ENCODE peak calls at places on chromosomes 13 and 19, in ten cellular contexts. S is DND-41, P is fibroblast of villous mesenchyme, C is AG04450, L is left lung, J is Peyer's patch, K is tibial artery, A is mesenchymal stem cell, O is heart right ventricle, D is right cardiac atrium. W is an unnamed sample.

GRCh38 chr13:27401210-27401609 is 23.2 kb upstream of the GTF3A start:
- DNase-seq in D (peak), O (peak), K (peak), C (no peak), S (no peak), J (peak), L (no peak), P (no peak), A (no peak), W (peak)

GRCh38 chr19:49447485-49448431 is 3.9 kb downstream of the PIH1D1 start:
- DNase-seq in L (no peak), J (no peak), P (peak), D (peak), C (no peak), A (no peak), S (peak), O (peak), K (no peak), W (peak)

GRCh38 chr13:41139296-41139966 is 6.8 kb upstream of the KBTBD6 start:
- DNase-seq in D (no peak), C (peak), L (no peak), O (no peak), A (no peak), K (no peak), S (no peak), J (no peak), P (peak), W (no peak)

GRCh38 chr13:26324867-26325266 is 70.9 kb downstream of the CDK8 start:
- DNase-seq in J (no peak), S (no peak), O (no peak), A (no peak), D (no peak), P (no peak), K (no peak), L (no peak), C (no peak), W (no peak)

GRCh38 chr13:113653264-113654174 is 4.5 kb downstream of the ATP4B start:
- DNase-seq in P (no peak), O (no peak), K (no peak), D (no peak), S (no peak), A (no peak), L (peak), J (no peak), C (no peak), W (no peak)

GRCh38 chr13:108807841-108808240 is 178.4 kb downstream of the MYO16 start:
- DNase-seq in P (no peak), J (no peak), D (no peak), O (no peak), A (no peak), S (no peak), K (no peak), C (no peak), L (no peak), W (no peak)

GRCh38 chr19:51644636-51645271 is 1.9 kb downstream of the SIGLEC14 start:
- DNase-seq in C (no peak), L (no peak), J (no peak), K (no peak), D (no peak), O (no peak), S (no peak), A (no peak), P (no peak), W (peak)

GRCh38 chr13:42574435-42575311 is 721 bp downstream of the TNFSF11 start:
- DNase-seq in S (no peak), A (peak), P (no peak), J (peak), L (peak), D (no peak), O (no peak), C (no peak), K (no peak), W (no peak)

GRCh38 chr13:41827507-41828213 is 133.2 kb downstream of the VWA8 start:
- DNase-seq in L (no peak), P (peak), O (no peak), K (peak), S (no peak), J (no peak), A (peak), D (peak), C (peak), W (peak)

GRCh38 chr19:41849067-41849466 is 4.2 kb downstream of the DMRTC2 start:
- DNase-seq in C (no peak), J (no peak), P (no peak), D (no peak), K (no peak), A (no peak), O (no peak), L (no peak), S (no peak), W (no peak)

GRCh38 chr13:66224644-66225043 is 1005.5 kb downstream of the PCDH9 start:
- DNase-seq in L (no peak), D (no peak), S (no peak), P (no peak), J (no peak), A (peak), O (no peak), K (no peak), C (no peak), W (peak)

GRCh38 chr13:45015300-45015699 is 26.0 kb downstream of the GPALPP1 start:
- DNase-seq in S (no peak), L (no peak), D (no peak), O (no peak), P (no peak), J (no peak), A (no peak), K (no peak), C (no peak), W (no peak)

GRCh38 chr19:13537454-13537853 is 31.2 kb upstream of the CACNA1A start:
- DNase-seq in S (peak), D (no peak), P (no peak), J (no peak), L (no peak), A (no peak), C (no peak), K (no peak), O (no peak), W (peak)

GRCh38 chr19:31317098-31317497 is 32.1 kb downstream of the TSHZ3 start:
- DNase-seq in D (no peak), C (no peak), O (no peak), A (peak), K (no peak), S (no peak), J (no peak), P (no peak), L (no peak), W (no peak)

GRCh38 chr19:3336680-3337523 is 29.5 kb upstream of the NFIC start:
- DNase-seq in D (peak), C (peak), K (peak), S (no peak), J (no peak), O (peak), L (peak), A (peak), P (peak), W (no peak)

GRCh38 chr13:93425411-93425810 is 198.8 kb downstream of the GPC6 start:
- DNase-seq in C (no peak), A (no peak), J (no peak), L (no peak), O (no peak), P (no peak), S (no peak), D (no peak), K (no peak), W (no peak)

GRCh38 chr13:83197316-83197715 is 685.0 kb downstream of the SLITRK1 start:
- DNase-seq in S (no peak), D (no peak), C (no peak), O (no peak), L (no peak), K (no peak), A (no peak), P (no peak), J (no peak), W (no peak)

GRCh38 chr19:12580180-12580694 is 29.0 kb upstream of the ZNF564 start:
- DNase-seq in O (no peak), C (peak), S (no peak), P (peak), K (no peak), L (no peak), A (peak), J (no peak), D (no peak), W (no peak)

GRCh38 chr13:49625392-49626137 is 2.7 kb upstream of the ARL11 start:
- DNase-seq in A (no peak), J (no peak), D (peak), S (no peak), L (peak), P (peak), K (peak), C (no peak), O (peak), W (no peak)

GRCh38 chr13:21216332-21216731 is 39.9 kb downstream of the MRPL57 start:
- DNase-seq in A (no peak), D (no peak), J (no peak), P (no peak), S (no peak), L (no peak), C (no peak), K (no peak), O (no peak), W (no peak)

GRCh38 chr13:49302222-49302621 is 54.5 kb downstream of the CDADC1 start:
- DNase-seq in O (no peak), C (no peak), J (no peak), A (no peak), S (no peak), P (no peak), L (no peak), K (no peak), D (no peak), W (no peak)

GRCh38 chr13:73767747-73768315 is 366.4 kb downstream of the KLF12 start:
- DNase-seq in A (no peak), C (no peak), J (peak), O (no peak), K (no peak), P (no peak), D (no peak), S (peak), L (no peak), W (peak)

GRCh38 chr13:73767191-73767741 is 366.9 kb downstream of the KLF12 start:
- DNase-seq in C (no peak), O (no peak), D (no peak), K (no peak), L (no peak), P (no peak), A (peak), S (no peak), J (no peak), W (no peak)

DNA sequence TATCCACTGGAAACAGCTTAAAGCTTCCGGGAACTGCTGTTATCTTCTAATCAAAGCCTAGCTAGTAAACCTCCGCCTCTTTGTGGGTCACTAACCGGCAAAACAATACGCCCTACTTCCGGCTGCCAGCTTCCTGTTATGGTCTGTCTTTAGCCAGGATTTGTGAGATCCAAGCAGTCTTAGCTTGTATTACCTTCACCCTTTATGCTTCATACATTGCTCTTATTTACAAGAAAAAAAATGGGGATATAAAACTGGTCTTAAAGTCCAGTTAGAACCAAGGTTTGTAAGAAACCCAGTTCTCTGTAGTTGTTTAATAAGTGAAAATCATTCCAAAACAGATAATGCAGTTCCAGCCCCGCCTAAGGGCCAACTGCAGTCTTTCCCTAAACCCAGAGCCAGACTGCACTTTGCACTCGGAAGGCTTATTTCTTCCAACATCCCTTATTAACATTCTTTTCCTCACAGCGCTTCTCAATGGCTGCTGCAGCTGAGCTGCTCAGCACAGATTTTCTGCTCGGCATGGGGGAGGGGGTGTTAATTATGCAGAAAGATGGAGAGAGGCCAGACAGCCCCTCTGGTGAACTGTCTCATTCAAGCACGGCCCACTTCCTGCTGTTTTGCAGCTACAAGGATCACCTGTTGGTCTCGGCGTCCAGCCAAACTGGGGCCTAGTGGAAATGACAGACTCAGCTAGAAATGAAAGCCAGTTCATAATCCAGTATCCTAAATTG is 368.4 kb downstream of the KLF12 start:
- DNase-seq in K (peak), P (peak), L (peak), S (peak), J (peak), A (peak), O (peak), C (no peak), D (peak), W (no peak)
- H3K4me3 ChIP-seq in K (peak), P (no peak), L (no peak), S (no peak), J (peak), A (no peak), O (peak), C (no peak), D (peak), W (no peak)

DNA sequence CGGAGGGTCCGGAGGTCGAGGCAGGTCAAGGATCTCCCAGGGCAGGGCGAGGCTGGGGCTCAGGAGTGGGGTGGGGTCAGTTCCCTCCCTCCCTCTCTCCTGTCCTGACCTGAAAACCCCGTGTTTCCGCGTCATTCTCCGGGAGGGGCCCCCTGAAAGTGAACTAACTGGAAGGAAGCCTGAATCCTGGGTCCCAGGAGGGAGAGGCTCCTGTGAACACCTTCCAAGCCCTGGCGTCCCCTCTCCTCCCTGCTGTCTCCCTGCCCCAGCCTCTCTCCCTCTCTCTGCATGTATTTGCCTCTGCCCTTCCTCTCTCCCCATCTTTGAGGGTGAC is 741 bp upstream of the CADM4 start:
- DNase-seq in L (no peak), J (no peak), C (no peak), D (no peak), P (no peak), K (no peak), O (no peak), A (no peak), S (no peak), W (no peak)
- H3K4me3 ChIP-seq in L (peak), J (peak), C (peak), D (peak), P (peak), K (peak), O (peak), A (peak), S (no peak), W (no peak)

GRCh38 chr19:18320865-18321728 is 1.8 kb downstream of the LSM4 start:
- DNase-seq in A (no peak), D (peak), O (no peak), L (no peak), P (peak), K (no peak), S (no peak), J (no peak), C (no peak), W (no peak)

GRCh38 chr19:18319591-18320135 is 3.2 kb downstream of the LSM4 start:
- DNase-seq in D (no peak), P (no peak), C (no peak), O (no peak), L (no peak), A (no peak), J (no peak), K (no peak), S (no peak), W (no peak)

GRCh38 chr19:18322759-18323460 is at the start of gene LSM4:
- DNase-seq in D (peak), O (peak), L (peak), S (peak), J (peak), A (peak), K (peak), P (peak), C (peak), W (peak)

GRCh38 chr19:18322318-18322758 is 538 bp downstream of the LSM4 start:
- DNase-seq in A (peak), J (peak), C (no peak), P (peak), L (no peak), K (peak), D (peak), O (no peak), S (peak), W (peak)

DNA sequence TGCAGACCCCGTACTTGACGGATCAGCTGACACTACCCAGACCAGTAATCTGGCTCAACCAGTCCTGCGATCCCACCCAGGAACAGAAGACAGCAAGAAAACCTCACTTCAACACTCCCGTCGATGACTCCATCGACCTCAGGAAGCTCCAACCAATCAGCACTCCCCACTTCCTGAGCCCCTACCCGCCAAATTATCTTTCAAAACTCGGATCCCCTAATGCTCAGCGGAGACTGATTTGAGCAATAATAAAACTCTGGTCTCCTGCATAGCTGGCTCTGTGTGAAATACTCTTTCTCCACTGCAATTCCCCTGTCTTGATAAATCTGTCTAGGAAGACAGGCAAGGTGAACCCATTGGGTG is 1.2 kb downstream of the LSM4 start:
- DNase-seq in A (peak), P (peak), J (no peak), K (no peak), O (no peak), S (peak), D (no peak), L (no peak), C (no peak), W (peak)
- H3K4me3 ChIP-seq in A (no peak), P (peak), J (peak), K (peak), O (peak), S (peak), D (no peak), L (peak), C (peak), W (peak)

GRCh38 chr19:45643927-45644771 is 5.0 kb upstream of the EML2 start:
- DNase-seq in J (no peak), L (no peak), S (no peak), C (no peak), K (no peak), A (no peak), D (no peak), O (no peak), P (no peak), W (no peak)
- H3K4me3 ChIP-seq in J (no peak), L (no peak), S (no peak), C (no peak), K (no peak), A (no peak), D (no peak), O (no peak), P (no peak), W (no peak)

W was measured in NB4.